ENCODE peak calls at places on chromosomes 5 and 9, in six cellular contexts. A is Panc1, R is stomach, P is sigmoid colon, L is HCT116, C is breast epithelium. N is an unnamed sample. For H3K4me1, the result is how much of the 10 kb centered on the place peaks cover.

GRCh38 chr5:144189800-144190429 is 19.2 kb downstream of the KCTD16 start:
- DNase-seq in A (no peak), R (peak), P (no peak), L (no peak), C (no peak), N (peak)

GRCh38 chr9:21988056-21988990 is 5.9 kb downstream of the CDKN2A start:
- DNase-seq in A (no peak), R (no peak), P (no peak), L (no peak), C (no peak), N (no peak)

GRCh38 chr5:157030692-157031091 is 28.2 kb downstream of the HAVCR1 start:
- DNase-seq in A (no peak), R (no peak), P (no peak), L (no peak), C (no peak), N (no peak)

GRCh38 chr5:134086943-134087305 is 27.6 kb upstream of the TCF7 start:
- DNase-seq in A (no peak), R (no peak), P (peak), L (no peak), C (no peak), N (no peak)

GRCh38 chr9:83285836-83286235 is 222.9 kb upstream of the RASEF start:
- DNase-seq in A (no peak), R (no peak), P (no peak), L (no peak), C (no peak), N (no peak)

GRCh38 chr5:143552680-143553079 is 149.2 kb upstream of the NR3C1 start:
- DNase-seq in A (no peak), R (no peak), P (no peak), L (no peak), C (no peak), N (no peak)

GRCh38 chr5:31427013-31427783 is 104.7 kb downstream of the DROSHA start:
- DNase-seq in A (no peak), R (no peak), P (no peak), L (no peak), C (no peak), N (no peak)

GRCh38 chr9:31153250-31153840 is 1231.1 kb upstream of the ACO1 start:
- DNase-seq in A (no peak), R (no peak), P (no peak), L (no peak), C (no peak), N (no peak)

GRCh38 chr5:56734066-56734766 is 81.1 kb upstream of the MAP3K1 start:
- DNase-seq in A (no peak), R (no peak), P (no peak), L (no peak), C (no peak), N (no peak)

GRCh38 chr5:39167141-39167972 is 52.0 kb downstream of the FYB1 start:
- DNase-seq in A (no peak), R (no peak), P (no peak), L (no peak), C (no peak), N (no peak)

GRCh38 chr5:122756263-122756911 is 18.5 kb upstream of the SNX2 start:
- DNase-seq in A (no peak), R (no peak), P (no peak), L (no peak), C (no peak), N (no peak)

GRCh38 chr9:22244141-22245011 is 202.2 kb upstream of the DMRTA1 start:
- DNase-seq in A (no peak), R (peak), P (no peak), L (peak), C (no peak), N (peak)

GRCh38 chr5:43428034-43428712 is 16.0 kb upstream of the CCL28 start:
- DNase-seq in A (no peak), R (no peak), P (no peak), L (no peak), C (peak), N (no peak)

GRCh38 chr5:149959406-149960236 is 937 bp upstream of the SLC26A2 start:
- DNase-seq in A (peak), R (no peak), P (no peak), L (peak), C (no peak), N (no peak)

GRCh38 chr5:163894645-163895044 is 389.2 kb downstream of the MAT2B start:
- DNase-seq in A (no peak), R (no peak), P (no peak), L (no peak), C (no peak), N (no peak)

GRCh38 chr5:21419383-21419782 is 1431.4 kb upstream of the CDH18 start:
- DNase-seq in A (no peak), R (no peak), P (no peak), L (no peak), C (no peak), N (no peak)

GRCh38 chr5:26009742-26010141 is 1028.6 kb downstream of the CDH9 start:
- DNase-seq in A (no peak), R (no peak), P (no peak), L (no peak), C (no peak), N (no peak)

DNA sequence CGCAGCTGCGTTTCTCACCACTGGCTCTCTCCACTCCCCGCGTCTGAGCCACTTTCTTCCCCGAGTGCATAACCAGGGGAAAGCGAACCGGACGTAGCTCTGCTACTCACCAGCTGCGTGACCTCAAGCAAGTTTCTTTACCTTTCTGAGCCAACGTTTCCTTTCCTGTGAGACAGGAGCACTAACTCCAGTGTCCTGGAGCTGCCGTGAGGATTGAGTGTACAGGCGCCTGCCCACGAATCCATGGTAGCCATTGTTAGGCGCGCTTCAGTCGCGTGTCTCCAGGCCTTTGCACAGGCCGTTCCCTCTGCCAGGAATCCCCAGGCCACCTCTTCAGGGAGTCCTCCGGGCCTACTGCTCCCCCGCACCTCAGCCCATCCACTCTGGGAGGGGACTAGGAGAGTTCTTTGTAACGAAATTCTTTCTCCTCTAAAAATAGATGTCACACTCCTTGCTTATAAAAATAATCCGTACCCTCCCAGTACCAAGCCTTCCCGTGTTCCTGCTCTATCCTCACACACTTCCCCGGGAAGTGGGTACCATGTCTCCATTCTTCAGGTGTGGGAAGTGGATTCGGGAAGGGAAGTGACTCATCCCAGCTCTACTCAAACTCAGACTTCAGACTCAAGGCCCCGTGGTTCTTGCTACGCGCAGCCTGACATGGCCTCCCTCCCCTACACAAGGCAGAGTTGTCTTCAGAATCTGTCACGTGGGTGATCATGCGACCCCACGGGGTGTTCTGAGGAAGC is 16.2 kb upstream of the CRB2 start:
- DNase-seq in A (no peak), R (no peak), P (no peak), L (no peak), C (no peak), N (peak)
- H3K4me1 ChIP-seq in A (under half), R (under half), P (under half), L (under half), C (under half), N (under half)

DNA sequence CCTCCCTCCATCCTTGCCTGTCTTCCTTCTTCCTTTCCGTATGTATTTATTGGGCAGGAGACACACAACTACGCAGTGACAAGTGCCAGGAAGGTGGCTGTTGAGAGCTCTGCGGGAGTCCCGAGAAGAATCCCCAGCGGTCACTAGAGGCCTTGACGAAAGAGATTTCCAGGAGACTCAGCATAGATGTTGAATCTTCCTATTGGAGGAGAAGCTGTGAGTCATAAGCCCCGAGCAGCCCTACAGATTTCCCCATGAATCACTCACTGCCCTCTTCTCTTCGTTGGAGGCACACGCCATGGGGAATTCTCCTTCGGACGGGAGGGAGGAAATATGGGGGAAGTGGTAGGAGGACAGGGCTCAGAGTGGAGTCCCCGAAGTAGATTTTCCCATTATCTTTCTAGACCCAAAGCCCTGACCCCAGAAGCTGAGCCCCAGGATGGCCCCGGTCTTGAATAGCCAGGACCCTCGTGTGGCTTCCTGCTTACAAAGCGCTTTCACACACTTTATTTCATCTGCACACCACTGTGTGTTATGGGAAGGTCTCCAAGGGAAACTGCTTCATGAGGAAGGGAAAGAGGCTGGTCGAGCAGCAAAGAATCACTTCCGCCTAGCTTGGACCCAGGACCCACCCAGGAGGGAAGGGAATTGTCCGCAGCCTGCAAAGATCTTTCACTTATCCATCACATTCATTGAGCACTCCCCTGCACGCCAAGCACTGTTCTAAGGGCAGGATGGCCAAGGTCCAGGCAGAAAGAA is 12.7 kb downstream of the DUSP1 start:
- DNase-seq in A (no peak), R (no peak), P (peak), L (no peak), C (no peak), N (no peak)
- H3K27ac ChIP-seq in A (peak), R (no peak), P (peak), L (no peak), C (peak), N (peak)

GRCh38 chr5:172956936-172957335 is 2.3 kb upstream of the RPL26L1 start:
- DNase-seq in A (no peak), R (no peak), P (no peak), L (no peak), C (no peak), N (no peak)
- TF ChIP-seq POLR2AphosphoS5 in A (no peak), R (no peak), P (no peak), L (no peak), C (no peak), N (no peak)

GRCh38 chr9:131038256-131039128 is 29.5 kb downstream of the LAMC3 start:
- DNase-seq in A (no peak), R (no peak), P (peak), L (no peak), C (no peak), N (no peak)

GRCh38 chr9:131036529-131037335 is 27.8 kb downstream of the LAMC3 start:
- DNase-seq in A (no peak), R (no peak), P (peak), L (no peak), C (no peak), N (no peak)

GRCh38 chr9:131039129-131039954 is 30.4 kb downstream of the LAMC3 start:
- DNase-seq in A (no peak), R (no peak), P (peak), L (no peak), C (no peak), N (no peak)

GRCh38 chr9:131036071-131036470 is 27.1 kb downstream of the LAMC3 start:
- DNase-seq in A (no peak), R (no peak), P (no peak), L (no peak), C (no peak), N (no peak)

GRCh38 chr9:131037336-131038255 is 28.6 kb downstream of the LAMC3 start:
- DNase-seq in A (no peak), R (no peak), P (no peak), L (no peak), C (no peak), N (no peak)
- H3K4me1 ChIP-seq in A (under half), R (under half), P (under half), L (under half), C (under half), N (under half)

GRCh38 chr5:176954050-176954449 is 52.5 kb downstream of the UIMC1 start:
- DNase-seq in A (no peak), R (no peak), P (no peak), L (no peak), C (no peak), N (no peak)
- H3K27ac ChIP-seq in A (no peak), R (no peak), P (no peak), L (no peak), C (no peak), N (no peak)

GRCh38 chr9:78669591-78669990 is 372.7 kb downstream of the PSAT1 start:
- DNase-seq in A (no peak), R (no peak), P (no peak), L (no peak), C (no peak), N (no peak)

GRCh38 chr9:78664370-78664769 is 367.4 kb downstream of the PSAT1 start:
- DNase-seq in A (no peak), R (no peak), P (no peak), L (no peak), C (no peak), N (no peak)

GRCh38 chr9:78668148-78668825 is 371.4 kb downstream of the PSAT1 start:
- DNase-seq in A (no peak), R (no peak), P (no peak), L (peak), C (no peak), N (no peak)

GRCh38 chr9:78663367-78663766 is 366.4 kb downstream of the PSAT1 start:
- DNase-seq in A (no peak), R (no peak), P (no peak), L (no peak), C (no peak), N (no peak)

DNA sequence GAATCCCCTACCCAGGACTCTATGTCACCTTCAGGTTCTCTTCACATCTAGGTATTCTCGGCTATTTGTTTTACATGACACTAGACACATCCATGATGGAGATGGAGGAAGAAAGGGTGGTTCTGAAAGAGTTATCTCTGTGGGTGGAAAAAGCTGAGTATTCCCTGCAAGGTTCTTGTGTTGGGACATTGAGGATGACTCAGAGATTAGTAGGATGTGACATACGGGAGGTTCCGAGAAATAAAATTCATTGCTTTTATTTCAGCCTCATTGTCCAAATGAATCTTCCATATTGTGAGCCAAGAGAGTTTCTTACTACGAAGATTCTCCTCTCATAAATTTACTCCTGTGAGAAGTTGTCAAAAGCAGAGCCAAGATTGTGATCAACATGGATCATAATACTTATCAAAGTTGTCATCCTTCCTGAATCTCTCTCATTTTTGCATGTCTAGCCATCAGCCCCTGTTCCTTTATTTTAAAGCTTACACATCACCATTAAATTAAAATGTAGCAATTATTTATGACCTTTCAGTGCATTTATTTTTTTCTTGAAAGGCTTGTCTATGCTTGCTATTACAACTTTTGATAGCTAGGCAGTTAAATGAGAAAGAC is 370.0 kb downstream of the PSAT1 start:
- DNase-seq in A (no peak), R (no peak), P (no peak), L (no peak), C (no peak), N (no peak)
- TF ChIP-seq POLR2AphosphoS5 in A (no peak), R (no peak), P (no peak), L (no peak), C (no peak), N (no peak)